ENCODE peak calls at places on chromosomes 5 and 9, in six cellular contexts. I is CD8-positive, alpha-beta T cell; J is upper lobe of right lung; R is upper lobe of left lung; E is A549; P is thoracic aorta. Y is an unnamed sample. For H3K9me3, the result is how much of the 10 kb centered on the place peaks cover.

GRCh38 chr5:31449175-31449574 is 82.7 kb downstream of the DROSHA start:
- DNase-seq in I (no peak), E (no peak), P (no peak), J (no peak), R (no peak), Y (no peak)

GRCh38 chr5:147551677-147552076 is 41.8 kb upstream of the DPYSL3 start:
- DNase-seq in E (no peak), I (no peak), J (no peak), R (no peak), P (no peak), Y (no peak)

GRCh38 chr5:15459200-15459599 is 40.8 kb upstream of the FBXL7 start:
- DNase-seq in R (no peak), I (no peak), P (no peak), J (no peak), E (no peak), Y (no peak)

GRCh38 chr9:113753398-113754119 is 122.5 kb upstream of the ZNF618 start:
- DNase-seq in P (no peak), R (no peak), J (no peak), I (no peak), E (no peak), Y (no peak)

GRCh38 chr9:130172858-130173461 is 756 bp downstream of the NCS1 start:
- DNase-seq in P (no peak), J (no peak), I (peak), R (peak), E (peak), Y (no peak)

GRCh38 chr9:33921967-33922895 is 105.3 kb downstream of the UBE2R2 start:
- DNase-seq in P (no peak), I (no peak), E (peak), J (no peak), R (peak), Y (no peak)

GRCh38 chr5:10233505-10233904 is 16.2 kb downstream of the ATPSCKMT start:
- DNase-seq in J (peak), E (peak), P (no peak), I (no peak), R (no peak), Y (no peak)

GRCh38 chr9:36045610-36046009 is 8.9 kb downstream of the RECK start:
- DNase-seq in J (no peak), I (no peak), E (no peak), P (no peak), R (no peak), Y (no peak)

GRCh38 chr5:138444774-138445546 is 6.1 kb downstream of the REEP2 start:
- DNase-seq in R (peak), P (no peak), J (peak), I (no peak), E (no peak), Y (no peak)

GRCh38 chr5:93621340-93621872 is 38.4 kb downstream of the NR2F1 start:
- DNase-seq in P (peak), I (peak), J (peak), R (no peak), E (peak), Y (peak)

GRCh38 chr9:127392166-127392565 is 4.8 kb upstream of the SLC2A8 start:
- DNase-seq in I (no peak), P (no peak), E (no peak), R (no peak), J (no peak), Y (no peak)

GRCh38 chr5:44398382-44398781 is 9.2 kb upstream of the FGF10 start:
- DNase-seq in P (no peak), I (no peak), R (no peak), E (no peak), J (no peak), Y (no peak)

GRCh38 chr9:97873877-97874276 is 20.9 kb downstream of the FOXE1 start:
- DNase-seq in I (no peak), R (no peak), E (peak), J (no peak), P (no peak), Y (no peak)

DNA sequence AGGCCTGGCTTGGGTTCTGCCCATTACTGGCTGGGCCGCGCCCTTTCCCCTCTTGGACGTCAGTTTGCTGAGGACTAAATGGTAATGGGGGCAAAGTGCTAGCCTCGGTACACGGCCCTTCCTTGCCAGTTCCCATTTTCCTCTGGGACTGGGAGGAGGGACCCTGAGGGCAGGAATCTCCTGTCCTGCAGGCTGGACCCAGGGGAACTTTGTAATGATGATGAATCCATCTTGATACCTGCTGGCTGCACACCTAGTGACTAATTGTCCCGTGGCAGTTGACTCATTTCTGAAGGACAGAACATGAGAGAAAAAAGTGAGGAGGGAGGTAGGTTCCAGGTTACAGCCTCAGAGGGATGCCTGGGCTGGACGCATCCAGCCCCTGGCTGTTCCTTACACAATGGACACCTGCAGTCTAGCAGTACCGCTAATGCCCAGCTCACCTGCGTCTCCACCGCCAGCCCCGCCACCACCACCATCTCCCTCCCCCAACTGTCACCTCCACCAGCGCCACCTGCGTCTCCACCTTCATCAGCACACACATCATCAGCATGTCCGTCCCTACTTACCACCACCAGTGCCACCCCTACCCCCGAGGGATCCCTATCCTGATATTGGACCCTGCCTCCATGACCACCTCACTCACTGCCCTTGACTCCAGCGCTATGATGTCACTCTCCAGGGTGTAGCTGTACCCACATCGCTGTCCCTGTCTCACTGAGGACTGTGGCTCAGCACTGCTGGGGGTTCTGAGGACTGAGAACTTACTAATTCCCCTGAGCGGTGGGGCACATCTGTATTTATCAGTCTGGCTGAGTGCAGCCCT is 4.3 kb downstream of the CDHR2 start:
- DNase-seq in J (no peak), I (no peak), E (no peak), R (no peak), P (no peak), Y (no peak)
- H3K4me3 ChIP-seq in J (no peak), I (no peak), E (no peak), R (no peak), P (no peak), Y (no peak)

GRCh38 chr9:121281614-121282291 is 13.8 kb downstream of the GSN start:
- DNase-seq in E (peak), I (no peak), P (peak), R (peak), J (peak), Y (peak)
- TF ChIP-seq CTCF in E (no peak), I (no peak), P (no peak), R (no peak), J (no peak), Y (no peak)

GRCh38 chr5:12214631-12215030 is 310.4 kb upstream of the CTNND2 start:
- DNase-seq in I (no peak), J (no peak), P (no peak), E (no peak), R (no peak), Y (no peak)
- H3K9me3 ChIP-seq in I (under half), J (under half), P (under half), E (under half), R (under half), Y (under half)

GRCh38 chr5:54446169-54446786 is 9.2 kb upstream of the HSPB3 start:
- DNase-seq in P (no peak), R (no peak), E (no peak), J (no peak), I (no peak), Y (no peak)
- H3K4me3 ChIP-seq in P (no peak), R (no peak), E (no peak), J (no peak), I (no peak), Y (no peak)